ENCODE peak calls at places on chromosomes 5 and 9, in six cellular contexts. One of them, this sample, is unnamed.

GRCh38 chr5:138459311-138459710 is 6.0 kb upstream of the EGR1 start:
- DNase-seq in H9: no peak
- DNase-seq in IMR-90: no peak
- DNase-seq in trophoblast cell: no peak
- DNase-seq in H1: no peak
- DNase-seq in mesenchymal stem cell: peak; percentile 32
- DNase-seq in this sample: no peak

GRCh38 chr5:11588803-11589202 is 315.4 kb downstream of the CTNND2 start:
- DNase-seq in H9: peak; percentile 69
- DNase-seq in IMR-90: no peak
- DNase-seq in trophoblast cell: no peak
- DNase-seq in H1: peak; percentile 49
- DNase-seq in mesenchymal stem cell: no peak
- DNase-seq in this sample: peak; percentile 86

GRCh38 chr5:177472460-177473441 is 683 bp downstream of the DBN1 start:
- DNase-seq in H9: no peak
- DNase-seq in IMR-90: no peak
- DNase-seq in trophoblast cell: no peak
- DNase-seq in H1: no peak
- DNase-seq in mesenchymal stem cell: peak; percentile 34
- DNase-seq in this sample: peak; percentile 52

GRCh38 chr9:124365045-124365444 is 50.2 kb downstream of the PSMB7 start:
- DNase-seq in H9: no peak
- DNase-seq in IMR-90: no peak
- DNase-seq in trophoblast cell: no peak
- DNase-seq in H1: no peak
- DNase-seq in mesenchymal stem cell: no peak
- DNase-seq in this sample: peak; percentile 36

GRCh38 chr5:138506370-138507113 is 36.5 kb downstream of the ETF1 start:
- DNase-seq in H9: no peak
- DNase-seq in IMR-90: no peak
- DNase-seq in trophoblast cell: no peak
- DNase-seq in H1: no peak
- DNase-seq in mesenchymal stem cell: no peak
- DNase-seq in this sample: no peak

GRCh38 chr5:142012186-142012785 is 541 bp downstream of the GNPDA1 start:
- DNase-seq in H9: peak; percentile 78
- DNase-seq in IMR-90: no peak
- DNase-seq in trophoblast cell: peak; percentile 74
- DNase-seq in H1: peak; percentile 86
- DNase-seq in mesenchymal stem cell: peak; percentile 29
- DNase-seq in this sample: no peak

GRCh38 chr5:106417163-106417562 is 1253.6 kb downstream of the EFNA5 start:
- DNase-seq in H9: no peak
- DNase-seq in IMR-90: no peak
- DNase-seq in trophoblast cell: no peak
- DNase-seq in H1: no peak
- DNase-seq in mesenchymal stem cell: no peak
- DNase-seq in this sample: no peak

GRCh38 chr5:72860499-72860898 is 44.0 kb downstream of the TNPO1 start:
- DNase-seq in H9: no peak
- DNase-seq in IMR-90: peak; percentile 76
- DNase-seq in trophoblast cell: no peak
- DNase-seq in H1: no peak
- DNase-seq in mesenchymal stem cell: peak; percentile 77
- DNase-seq in this sample: no peak

GRCh38 chr9:92426501-92426900 is 2.2 kb upstream of the OMD start:
- DNase-seq in H9: no peak
- DNase-seq in IMR-90: no peak
- DNase-seq in trophoblast cell: no peak
- DNase-seq in H1: no peak
- DNase-seq in mesenchymal stem cell: no peak
- DNase-seq in this sample: no peak

GRCh38 chr5:149400304-149400703 is 21.2 kb upstream of the IL17B start:
- DNase-seq in H9: no peak
- DNase-seq in IMR-90: no peak
- DNase-seq in trophoblast cell: no peak
- DNase-seq in H1: no peak
- DNase-seq in mesenchymal stem cell: peak; percentile 83
- DNase-seq in this sample: no peak

GRCh38 chr5:62475072-62475471 is 62.5 kb downstream of the IPO11 start:
- DNase-seq in H9: no peak
- DNase-seq in IMR-90: peak; percentile 79
- DNase-seq in trophoblast cell: peak; percentile 40
- DNase-seq in H1: no peak
- DNase-seq in mesenchymal stem cell: peak; percentile 50
- DNase-seq in this sample: no peak

GRCh38 chr9:86321373-86321772 is 32.8 kb downstream of the TUT7 start:
- DNase-seq in H9: no peak
- DNase-seq in IMR-90: peak; percentile 84
- DNase-seq in trophoblast cell: peak; percentile 75
- DNase-seq in H1: no peak
- DNase-seq in mesenchymal stem cell: peak; percentile 33
- DNase-seq in this sample: no peak

GRCh38 chr5:55832446-55832845 is 18.7 kb upstream of the IL31RA start:
- DNase-seq in H9: no peak
- DNase-seq in IMR-90: no peak
- DNase-seq in trophoblast cell: no peak
- DNase-seq in H1: no peak
- DNase-seq in mesenchymal stem cell: no peak
- DNase-seq in this sample: no peak

GRCh38 chr5:143653766-143654282 is 158.1 kb upstream of the HMHB1 start:
- DNase-seq in H9: no peak
- DNase-seq in IMR-90: no peak
- DNase-seq in trophoblast cell: no peak
- DNase-seq in H1: no peak
- DNase-seq in mesenchymal stem cell: no peak
- DNase-seq in this sample: no peak

GRCh38 chr5:124748687-124749594 is 2.5 kb upstream of the ZNF608 start:
- DNase-seq in H9: peak; percentile 92
- DNase-seq in IMR-90: peak; percentile 91
- DNase-seq in trophoblast cell: peak; percentile 77
- DNase-seq in H1: peak; percentile 73
- DNase-seq in mesenchymal stem cell: peak; percentile 95
- DNase-seq in this sample: peak; percentile 83

GRCh38 chr5:81606150-81606549 is 144.7 kb downstream of the SSBP2 start:
- DNase-seq in H9: peak; percentile 32
- DNase-seq in IMR-90: no peak
- DNase-seq in trophoblast cell: no peak
- DNase-seq in H1: no peak
- DNase-seq in mesenchymal stem cell: no peak
- DNase-seq in this sample: peak; percentile 61

GRCh38 chr5:130198927-130199326 is 294.7 kb downstream of the CHSY3 start:
- DNase-seq in H9: peak; percentile 57
- DNase-seq in IMR-90: no peak
- DNase-seq in trophoblast cell: peak; percentile 22
- DNase-seq in H1: no peak
- DNase-seq in mesenchymal stem cell: peak; percentile 27
- DNase-seq in this sample: no peak

GRCh38 chr5:9335754-9336495 is 209.9 kb downstream of the SEMA5A start:
- DNase-seq in H9: no peak
- DNase-seq in IMR-90: no peak
- DNase-seq in trophoblast cell: no peak
- DNase-seq in H1: no peak
- DNase-seq in mesenchymal stem cell: no peak
- DNase-seq in this sample: no peak

DNA sequence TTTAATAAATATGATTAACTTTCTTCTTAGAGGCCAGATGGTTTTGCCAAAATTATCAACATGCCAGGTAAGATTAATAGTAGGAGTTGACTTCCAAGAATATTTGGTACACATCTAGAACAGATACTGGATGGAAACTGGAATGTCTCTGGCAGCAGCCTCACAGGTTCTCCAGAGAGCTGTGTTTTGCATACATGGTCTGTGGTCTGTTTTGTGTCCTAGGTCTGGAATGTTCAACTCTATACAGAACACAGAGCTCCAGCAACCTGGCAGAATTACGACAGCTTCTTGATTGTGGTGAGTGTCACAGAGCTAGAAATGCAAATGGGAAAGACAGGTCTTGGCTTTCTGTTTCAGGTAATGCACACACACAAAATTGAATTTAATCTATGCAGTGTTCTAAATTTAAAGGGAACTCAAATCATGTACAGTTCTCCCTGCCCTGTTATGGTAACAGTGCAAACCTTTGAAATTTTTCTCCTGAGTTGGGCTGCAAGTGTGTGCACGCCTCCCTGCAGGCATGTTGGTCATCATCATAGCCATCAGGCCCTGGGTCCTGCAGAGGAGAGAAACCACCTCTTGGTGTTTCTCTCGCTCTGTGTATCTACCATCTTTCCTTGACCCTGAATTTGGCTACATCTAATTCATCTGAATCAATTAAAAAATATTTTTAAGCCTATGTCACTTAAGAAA is 58.3 kb downstream of the PIK3R1 start:
- DNase-seq in H9: no peak
- DNase-seq in IMR-90: no peak
- DNase-seq in trophoblast cell: peak; percentile 14
- DNase-seq in H1: no peak
- DNase-seq in mesenchymal stem cell: no peak
- DNase-seq in this sample: no peak
- H3K14ac ChIP-seq in H9: no peak overlapping the region
- H3K14ac ChIP-seq in IMR-90: no peak overlapping the region
- H3K14ac ChIP-seq in trophoblast cell: no peak overlapping the region
- H3K14ac ChIP-seq in H1: no peak overlapping the region
- H3K14ac ChIP-seq in mesenchymal stem cell: no peak overlapping the region
- H3K14ac ChIP-seq in this sample: no peak overlapping the region

DNA sequence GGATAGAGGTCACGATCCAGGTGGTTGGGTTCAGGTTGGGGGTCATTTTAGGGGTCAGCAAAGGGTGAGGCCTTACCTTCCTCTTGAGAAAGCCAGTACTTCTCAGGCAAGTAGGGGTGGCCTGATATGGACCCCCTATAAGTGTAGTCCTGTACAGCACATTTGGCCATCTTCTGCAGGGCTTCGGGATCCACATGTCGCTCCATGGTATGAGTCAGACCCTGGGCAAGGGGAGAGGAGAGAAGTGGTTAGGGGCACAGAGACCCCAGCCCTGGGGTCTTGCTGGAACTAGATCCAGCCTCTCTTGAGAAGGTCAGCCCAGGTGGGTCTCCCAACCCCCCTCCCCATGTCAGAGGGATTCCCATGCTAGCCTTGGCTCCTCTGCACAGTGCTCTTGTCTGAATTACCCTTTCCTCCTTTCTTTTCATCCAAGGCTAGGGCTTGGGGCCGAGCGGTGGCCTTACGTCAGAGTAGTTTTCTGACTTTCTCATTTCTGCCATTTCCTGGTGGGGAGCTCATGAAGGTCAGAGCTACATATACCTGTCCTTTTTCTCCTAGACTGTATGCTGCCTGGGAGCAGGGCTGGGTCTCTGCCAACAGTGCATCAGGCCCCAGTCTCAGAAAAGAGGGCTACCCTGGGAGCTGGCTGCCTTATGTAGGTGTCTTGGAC is 9.0 kb upstream of the MYORG start:
- DNase-seq in H9: no peak
- DNase-seq in IMR-90: no peak
- DNase-seq in trophoblast cell: no peak
- DNase-seq in H1: no peak
- DNase-seq in mesenchymal stem cell: no peak
- DNase-seq in this sample: no peak
- H3K14ac ChIP-seq in H9: no peak overlapping the region
- H3K14ac ChIP-seq in IMR-90: no peak overlapping the region
- H3K14ac ChIP-seq in trophoblast cell: no peak overlapping the region
- H3K14ac ChIP-seq in H1: no peak overlapping the region
- H3K14ac ChIP-seq in mesenchymal stem cell: no peak overlapping the region
- H3K14ac ChIP-seq in this sample: peak overlapping the region; percentile 82

GRCh38 chr5:76397200-76397599 is 5.9 kb upstream of the IQGAP2 start:
- DNase-seq in H9: no peak
- DNase-seq in IMR-90: no peak
- DNase-seq in trophoblast cell: no peak
- DNase-seq in H1: no peak
- DNase-seq in mesenchymal stem cell: no peak
- DNase-seq in this sample: no peak

GRCh38 chr5:76389513-76390154 is 13.5 kb upstream of the IQGAP2 start:
- DNase-seq in H9: no peak
- DNase-seq in IMR-90: no peak
- DNase-seq in trophoblast cell: no peak
- DNase-seq in H1: no peak
- DNase-seq in mesenchymal stem cell: no peak
- DNase-seq in this sample: no peak

GRCh38 chr5:76388791-76389512 is 14.1 kb upstream of the IQGAP2 start:
- DNase-seq in H9: no peak
- DNase-seq in IMR-90: no peak
- DNase-seq in trophoblast cell: no peak
- DNase-seq in H1: no peak
- DNase-seq in mesenchymal stem cell: no peak
- DNase-seq in this sample: no peak

GRCh38 chr5:76391014-76391413 is 12.1 kb upstream of the IQGAP2 start:
- DNase-seq in H9: no peak
- DNase-seq in IMR-90: no peak
- DNase-seq in trophoblast cell: no peak
- DNase-seq in H1: no peak
- DNase-seq in mesenchymal stem cell: no peak
- DNase-seq in this sample: no peak

DNA sequence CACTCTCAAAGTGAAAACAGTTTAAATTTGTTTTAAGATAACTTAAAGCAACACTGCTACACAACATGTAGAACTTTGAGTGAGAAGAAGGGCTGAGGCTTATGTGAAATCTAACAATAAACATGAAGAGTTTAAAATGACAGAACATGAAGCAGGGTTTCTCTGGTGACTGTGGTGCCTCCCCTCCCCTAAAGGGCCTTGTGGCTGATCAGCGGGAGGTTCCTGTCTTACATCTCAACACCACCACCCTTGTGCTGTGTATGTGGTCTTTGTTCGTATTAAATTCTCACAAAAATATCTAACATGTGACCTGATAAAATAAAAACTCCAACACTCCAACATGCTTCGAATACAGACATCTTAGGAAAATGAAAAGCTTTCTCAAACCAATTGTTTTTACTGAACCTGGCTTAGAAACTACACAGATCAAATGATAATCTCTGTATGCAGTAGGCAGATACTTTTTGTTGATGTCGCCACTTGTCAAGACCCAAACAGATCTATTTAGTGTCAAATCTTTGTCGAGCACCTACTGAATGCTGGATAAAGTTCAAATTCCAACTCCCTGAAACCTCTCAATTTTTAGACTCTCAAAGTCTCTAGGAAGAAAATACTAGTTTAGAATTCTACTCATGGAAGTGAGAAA is 9.9 kb upstream of the IQGAP2 start:
- DNase-seq in H9: no peak
- DNase-seq in IMR-90: no peak
- DNase-seq in trophoblast cell: no peak
- DNase-seq in H1: no peak
- DNase-seq in mesenchymal stem cell: no peak
- DNase-seq in this sample: no peak
- H3K14ac ChIP-seq in H9: no peak overlapping the region
- H3K14ac ChIP-seq in IMR-90: no peak overlapping the region
- H3K14ac ChIP-seq in trophoblast cell: no peak overlapping the region
- H3K14ac ChIP-seq in H1: no peak overlapping the region
- H3K14ac ChIP-seq in mesenchymal stem cell: no peak overlapping the region
- H3K14ac ChIP-seq in this sample: no peak overlapping the region

DNA sequence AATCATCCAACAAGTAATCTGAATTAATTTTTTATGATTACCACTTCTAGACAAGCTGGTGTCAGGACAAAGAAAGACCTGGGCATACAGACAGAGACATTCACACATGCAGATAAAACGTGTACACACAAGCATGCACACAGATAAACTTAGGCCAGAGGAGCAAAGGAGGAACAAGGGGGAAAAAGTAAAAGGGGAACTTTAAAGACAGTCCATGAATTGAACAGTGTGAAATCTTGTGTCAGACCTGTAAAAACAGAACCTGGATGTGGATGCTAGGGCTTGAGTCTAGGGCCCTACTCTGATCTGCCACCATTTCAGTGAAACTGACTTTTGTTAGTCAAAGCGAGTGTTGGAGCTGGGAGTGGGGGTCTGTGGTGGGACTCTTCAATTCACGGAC is 11.2 kb upstream of the ZSWIM6 start:
- DNase-seq in H9: no peak
- DNase-seq in IMR-90: no peak
- DNase-seq in trophoblast cell: no peak
- DNase-seq in H1: no peak
- DNase-seq in mesenchymal stem cell: no peak
- DNase-seq in this sample: no peak
- H3K14ac ChIP-seq in H9: no peak overlapping the region
- H3K14ac ChIP-seq in IMR-90: no peak overlapping the region
- H3K14ac ChIP-seq in trophoblast cell: no peak overlapping the region
- H3K14ac ChIP-seq in H1: no peak overlapping the region
- H3K14ac ChIP-seq in mesenchymal stem cell: no peak overlapping the region
- H3K14ac ChIP-seq in this sample: no peak overlapping the region

This sample was measured in neuronal stem cell.